ENCODE peak calls at places on chromosomes 12 and 14, in eight cellular contexts. B, A, M, E, Q, R, W and K are unnamed samples.

GRCh38 chr12:143964-144649 is 69.8 kb downstream of the SLC6A12 start:
- DNase-seq in B (no peak), A (peak), M (no peak), E (peak), Q (peak), R (no peak), W (no peak), K (no peak)

GRCh38 chr14:68379510-68380303 is 413.2 kb downstream of the ZFP36L1 start:
- DNase-seq in B (no peak), A (no peak), M (peak), E (no peak), Q (peak), R (no peak), W (no peak), K (no peak)

GRCh38 chr14:20455355-20456300 is 602 bp downstream of the APEX1 start:
- DNase-seq in B (no peak), A (no peak), M (peak), E (peak), Q (no peak), R (peak), W (peak), K (no peak)

GRCh38 chr12:109538191-109538863 is 35.0 kb downstream of the MMAB start:
- DNase-seq in B (no peak), A (no peak), M (no peak), E (no peak), Q (no peak), R (no peak), W (no peak), K (no peak)

GRCh38 chr12:75578546-75578945 is 67.1 kb upstream of the KRR1 start:
- DNase-seq in B (no peak), A (no peak), M (no peak), E (no peak), Q (no peak), R (peak), W (no peak), K (no peak)

GRCh38 chr12:24770851-24771250 is 178.1 kb downstream of the BCAT1 start:
- DNase-seq in B (no peak), A (no peak), M (no peak), E (no peak), Q (no peak), R (no peak), W (no peak), K (no peak)

GRCh38 chr14:89013698-89014569 is 189.5 kb downstream of the TTC8 start:
- DNase-seq in B (no peak), A (no peak), M (peak), E (no peak), Q (no peak), R (peak), W (no peak), K (no peak)

GRCh38 chr12:120529641-120530314 is 820 bp upstream of the COQ5 start:
- DNase-seq in B (no peak), A (no peak), M (no peak), E (peak), Q (peak), R (peak), W (peak), K (peak)

GRCh38 chr12:64120568-64120967 is 101.5 kb downstream of the KICS2 start:
- DNase-seq in B (no peak), A (no peak), M (no peak), E (no peak), Q (peak), R (no peak), W (no peak), K (no peak)

GRCh38 chr12:111190741-111191526 is 178.0 kb downstream of the PHETA1 start:
- DNase-seq in B (no peak), A (no peak), M (no peak), E (no peak), Q (no peak), R (no peak), W (no peak), K (no peak)

GRCh38 chr14:77221241-77221871 is 39.8 kb downstream of the TMEM63C start:
- DNase-seq in B (no peak), A (no peak), M (no peak), E (no peak), Q (no peak), R (no peak), W (no peak), K (no peak)

GRCh38 chr12:124577986-124578385 is 10.6 kb upstream of the NCOR2 start:
- DNase-seq in B (no peak), A (no peak), M (no peak), E (no peak), Q (no peak), R (no peak), W (no peak), K (no peak)

GRCh38 chr12:102174761-102175160 is 22.9 kb downstream of the PMCH start:
- DNase-seq in B (no peak), A (no peak), M (no peak), E (no peak), Q (no peak), R (no peak), W (no peak), K (no peak)

GRCh38 chr12:129765719-129766118 is 138.1 kb downstream of the TMEM132D start:
- DNase-seq in B (no peak), A (no peak), M (no peak), E (no peak), Q (no peak), R (no peak), W (no peak), K (no peak)

GRCh38 chr14:51205486-51205885 is 34.6 kb upstream of the TMX1 start:
- DNase-seq in B (no peak), A (no peak), M (no peak), E (no peak), Q (no peak), R (no peak), W (peak), K (no peak)

GRCh38 chr14:73237219-73237785 is at the start of gene PAPLN:
- DNase-seq in B (no peak), A (no peak), M (no peak), E (peak), Q (peak), R (no peak), W (peak), K (no peak)